ENCODE peak calls at places on chromosomes 5 and 9, in six cellular contexts. One of them, this sample, is unnamed. For H3K27me3, the result is how much of the 10 kb centered on the place peaks cover.

GRCh38 chr5:88391116-88391515 is 122.5 kb upstream of the TMEM161B start:
- DNase-seq in DND-41: no peak
- DNase-seq in spleen: no peak
- DNase-seq in body of pancreas: no peak
- DNase-seq in stomach: no peak
- DNase-seq in PC-9: no peak
- DNase-seq in this sample: no peak

GRCh38 chr9:36584626-36585460 is 12.1 kb downstream of the MELK start:
- DNase-seq in DND-41: no peak
- DNase-seq in spleen: no peak
- DNase-seq in body of pancreas: no peak
- DNase-seq in stomach: no peak
- DNase-seq in PC-9: peak
- DNase-seq in this sample: no peak

GRCh38 chr9:80074439-80074838 is 502.7 kb downstream of the TLE4 start:
- DNase-seq in DND-41: no peak
- DNase-seq in spleen: no peak
- DNase-seq in body of pancreas: peak
- DNase-seq in stomach: peak
- DNase-seq in PC-9: no peak
- DNase-seq in this sample: no peak

GRCh38 chr5:178244566-178244965 is 12.0 kb upstream of the PHYKPL start:
- DNase-seq in DND-41: no peak
- DNase-seq in spleen: no peak
- DNase-seq in body of pancreas: no peak
- DNase-seq in stomach: no peak
- DNase-seq in PC-9: peak
- DNase-seq in this sample: no peak

GRCh38 chr5:33227247-33227646 is 213.5 kb upstream of the TARS1 start:
- DNase-seq in DND-41: no peak
- DNase-seq in spleen: no peak
- DNase-seq in body of pancreas: no peak
- DNase-seq in stomach: no peak
- DNase-seq in PC-9: no peak
- DNase-seq in this sample: no peak

GRCh38 chr5:173496129-173496882 is 120.1 kb downstream of the BOD1 start:
- DNase-seq in DND-41: no peak
- DNase-seq in spleen: no peak
- DNase-seq in body of pancreas: peak
- DNase-seq in stomach: peak
- DNase-seq in PC-9: no peak
- DNase-seq in this sample: no peak

GRCh38 chr5:75510836-75511434 is 494 bp downstream of the CERT1 start:
- DNase-seq in DND-41: peak
- DNase-seq in spleen: peak
- DNase-seq in body of pancreas: peak
- DNase-seq in stomach: no peak
- DNase-seq in PC-9: no peak
- DNase-seq in this sample: no peak

GRCh38 chr5:1910081-1910760 is 27.5 kb upstream of the IRX4 start:
- DNase-seq in DND-41: no peak
- DNase-seq in spleen: peak
- DNase-seq in body of pancreas: no peak
- DNase-seq in stomach: no peak
- DNase-seq in PC-9: no peak
- DNase-seq in this sample: no peak

GRCh38 chr9:124205686-124206352 is 51.9 kb upstream of the NEK6 start:
- DNase-seq in DND-41: no peak
- DNase-seq in spleen: no peak
- DNase-seq in body of pancreas: no peak
- DNase-seq in stomach: no peak
- DNase-seq in PC-9: no peak
- DNase-seq in this sample: no peak

GRCh38 chr5:143197260-143197656 is 206.2 kb downstream of the NR3C1 start:
- DNase-seq in DND-41: no peak
- DNase-seq in spleen: no peak
- DNase-seq in body of pancreas: no peak
- DNase-seq in stomach: no peak
- DNase-seq in PC-9: no peak
- DNase-seq in this sample: no peak

GRCh38 chr9:94150279-94150828 is 66.1 kb downstream of the PTPDC1 start:
- DNase-seq in DND-41: no peak
- DNase-seq in spleen: no peak
- DNase-seq in body of pancreas: no peak
- DNase-seq in stomach: no peak
- DNase-seq in PC-9: no peak
- DNase-seq in this sample: no peak

GRCh38 chr5:25850581-25850980 is 1187.8 kb downstream of the CDH9 start:
- DNase-seq in DND-41: no peak
- DNase-seq in spleen: no peak
- DNase-seq in body of pancreas: no peak
- DNase-seq in stomach: no peak
- DNase-seq in PC-9: no peak
- DNase-seq in this sample: no peak

GRCh38 chr5:131661931-131662330 is 26.9 kb upstream of the RAPGEF6 start:
- DNase-seq in DND-41: no peak
- DNase-seq in spleen: no peak
- DNase-seq in body of pancreas: no peak
- DNase-seq in stomach: no peak
- DNase-seq in PC-9: no peak
- DNase-seq in this sample: no peak

GRCh38 chr5:60410427-60410826 is 289.5 kb downstream of the DEPDC1B start:
- DNase-seq in DND-41: no peak
- DNase-seq in spleen: no peak
- DNase-seq in body of pancreas: no peak
- DNase-seq in stomach: no peak
- DNase-seq in PC-9: no peak
- DNase-seq in this sample: no peak

GRCh38 chr5:15968994-15969393 is 210.6 kb downstream of the MARCHF11 start:
- DNase-seq in DND-41: no peak
- DNase-seq in spleen: no peak
- DNase-seq in body of pancreas: no peak
- DNase-seq in stomach: no peak
- DNase-seq in PC-9: no peak
- DNase-seq in this sample: no peak

GRCh38 chr5:150286820-150287219 is 2.8 kb downstream of the CAMK2A start:
- DNase-seq in DND-41: peak
- DNase-seq in spleen: peak
- DNase-seq in body of pancreas: peak
- DNase-seq in stomach: no peak
- DNase-seq in PC-9: peak
- DNase-seq in this sample: no peak

GRCh38 chr5:124262443-124262842 is 484.0 kb downstream of the ZNF608 start:
- DNase-seq in DND-41: no peak
- DNase-seq in spleen: no peak
- DNase-seq in body of pancreas: no peak
- DNase-seq in stomach: no peak
- DNase-seq in PC-9: no peak
- DNase-seq in this sample: no peak

GRCh38 chr5:98877600-98877999 is 51.2 kb downstream of the CHD1 start:
- DNase-seq in DND-41: no peak
- DNase-seq in spleen: no peak
- DNase-seq in body of pancreas: no peak
- DNase-seq in stomach: no peak
- DNase-seq in PC-9: no peak
- DNase-seq in this sample: no peak

GRCh38 chr5:159402328-159402727 is 72.0 kb upstream of the IL12B start:
- DNase-seq in DND-41: no peak
- DNase-seq in spleen: no peak
- DNase-seq in body of pancreas: peak
- DNase-seq in stomach: no peak
- DNase-seq in PC-9: no peak
- DNase-seq in this sample: no peak

GRCh38 chr9:92609142-92609500 is 60.8 kb downstream of the IPPK start:
- DNase-seq in DND-41: no peak
- DNase-seq in spleen: no peak
- DNase-seq in body of pancreas: no peak
- DNase-seq in stomach: no peak
- DNase-seq in PC-9: no peak
- DNase-seq in this sample: no peak

GRCh38 chr5:458547-459353 is 15.8 kb downstream of the EXOC3 start:
- DNase-seq in DND-41: no peak
- DNase-seq in spleen: peak
- DNase-seq in body of pancreas: peak
- DNase-seq in stomach: no peak
- DNase-seq in PC-9: peak
- DNase-seq in this sample: no peak

GRCh38 chr9:100720922-100721321 is 143.0 kb downstream of the CAVIN4 start:
- DNase-seq in DND-41: no peak
- DNase-seq in spleen: no peak
- DNase-seq in body of pancreas: no peak
- DNase-seq in stomach: no peak
- DNase-seq in PC-9: no peak
- DNase-seq in this sample: no peak

GRCh38 chr5:172700686-172701324 is 59.7 kb downstream of the NEURL1B start:
- DNase-seq in DND-41: no peak
- DNase-seq in spleen: peak
- DNase-seq in body of pancreas: no peak
- DNase-seq in stomach: no peak
- DNase-seq in PC-9: peak
- DNase-seq in this sample: no peak

GRCh38 chr9:122904823-122905710 is at the start of gene RC3H2:
- DNase-seq in DND-41: peak
- DNase-seq in spleen: peak
- DNase-seq in body of pancreas: peak
- DNase-seq in stomach: peak
- DNase-seq in PC-9: peak
- DNase-seq in this sample: peak

DNA sequence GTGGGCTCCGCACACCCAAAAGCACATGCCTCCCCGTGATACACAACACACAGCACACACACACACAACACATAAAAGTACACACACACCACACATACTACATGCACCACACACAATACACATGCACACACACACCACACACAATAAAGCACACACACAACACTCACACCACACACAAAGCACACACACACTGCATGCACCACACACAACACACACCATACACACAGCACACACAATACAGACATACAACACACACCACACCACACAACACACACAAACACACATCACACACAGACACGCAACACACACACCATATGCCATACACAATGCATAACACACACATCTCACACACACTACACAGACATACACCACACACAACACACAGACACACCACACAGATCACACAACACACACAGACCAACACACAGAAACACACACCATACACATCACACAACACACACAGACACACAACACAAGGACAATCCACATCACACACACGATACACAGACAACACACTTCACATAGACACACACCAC is 3.4 kb upstream of the CCDC187 start:
- DNase-seq in DND-41: no peak
- DNase-seq in spleen: no peak
- DNase-seq in body of pancreas: no peak
- DNase-seq in stomach: no peak
- DNase-seq in PC-9: no peak
- DNase-seq in this sample: no peak
- H3K27me3 ChIP-seq in DND-41: under half
- H3K27me3 ChIP-seq in spleen: under half
- H3K27me3 ChIP-seq in body of pancreas: under half
- H3K27me3 ChIP-seq in stomach: under half
- H3K27me3 ChIP-seq in PC-9: under half
- H3K27me3 ChIP-seq in this sample: under half

GRCh38 chr9:138024831-138025291 is 147.3 kb downstream of the CACNA1B start:
- DNase-seq in DND-41: no peak
- DNase-seq in spleen: peak
- DNase-seq in body of pancreas: no peak
- DNase-seq in stomach: peak
- DNase-seq in PC-9: no peak
- DNase-seq in this sample: no peak
- H3K27me3 ChIP-seq in DND-41: under half
- H3K27me3 ChIP-seq in spleen: under half
- H3K27me3 ChIP-seq in body of pancreas: under half
- H3K27me3 ChIP-seq in stomach: under half
- H3K27me3 ChIP-seq in PC-9: under half
- H3K27me3 ChIP-seq in this sample: under half

DNA sequence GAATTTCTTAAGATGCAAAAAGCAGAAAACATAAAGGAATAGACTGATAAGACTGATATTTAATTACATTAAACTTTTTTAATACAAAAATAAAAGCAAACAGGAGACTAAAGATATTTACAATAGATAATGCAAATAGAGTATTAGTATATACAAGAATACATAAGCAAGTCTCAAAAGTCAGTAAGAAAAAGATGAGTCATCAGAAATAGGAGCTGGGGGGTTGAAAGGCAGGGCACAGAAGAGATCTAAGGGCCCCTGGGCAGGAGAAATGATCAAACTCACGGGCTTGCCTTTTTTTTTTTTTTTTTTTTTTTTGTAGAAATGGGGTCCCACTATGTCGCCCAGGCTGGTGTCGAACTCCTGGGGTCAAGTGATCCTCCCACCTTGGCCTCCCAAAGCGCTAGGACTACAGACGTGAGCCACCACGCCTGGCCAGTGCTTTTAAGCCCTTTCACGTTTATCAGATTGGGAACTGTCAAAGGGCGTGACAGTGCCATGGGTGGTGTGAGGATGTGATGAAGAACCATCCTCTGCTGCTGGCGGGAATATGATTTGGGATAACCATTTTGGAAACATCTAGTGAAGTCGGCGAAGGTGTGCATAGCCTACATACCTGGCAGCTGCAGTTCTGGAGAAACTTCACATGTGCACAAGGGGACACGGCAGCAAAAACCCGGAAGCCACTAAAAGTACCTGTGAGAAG is 126.1 kb downstream of the CACNA1B start:
- DNase-seq in DND-41: no peak
- DNase-seq in spleen: no peak
- DNase-seq in body of pancreas: no peak
- DNase-seq in stomach: peak
- DNase-seq in PC-9: no peak
- DNase-seq in this sample: no peak
- H3K27me3 ChIP-seq in DND-41: under half
- H3K27me3 ChIP-seq in spleen: under half
- H3K27me3 ChIP-seq in body of pancreas: under half
- H3K27me3 ChIP-seq in stomach: under half
- H3K27me3 ChIP-seq in PC-9: half or more
- H3K27me3 ChIP-seq in this sample: under half

DNA sequence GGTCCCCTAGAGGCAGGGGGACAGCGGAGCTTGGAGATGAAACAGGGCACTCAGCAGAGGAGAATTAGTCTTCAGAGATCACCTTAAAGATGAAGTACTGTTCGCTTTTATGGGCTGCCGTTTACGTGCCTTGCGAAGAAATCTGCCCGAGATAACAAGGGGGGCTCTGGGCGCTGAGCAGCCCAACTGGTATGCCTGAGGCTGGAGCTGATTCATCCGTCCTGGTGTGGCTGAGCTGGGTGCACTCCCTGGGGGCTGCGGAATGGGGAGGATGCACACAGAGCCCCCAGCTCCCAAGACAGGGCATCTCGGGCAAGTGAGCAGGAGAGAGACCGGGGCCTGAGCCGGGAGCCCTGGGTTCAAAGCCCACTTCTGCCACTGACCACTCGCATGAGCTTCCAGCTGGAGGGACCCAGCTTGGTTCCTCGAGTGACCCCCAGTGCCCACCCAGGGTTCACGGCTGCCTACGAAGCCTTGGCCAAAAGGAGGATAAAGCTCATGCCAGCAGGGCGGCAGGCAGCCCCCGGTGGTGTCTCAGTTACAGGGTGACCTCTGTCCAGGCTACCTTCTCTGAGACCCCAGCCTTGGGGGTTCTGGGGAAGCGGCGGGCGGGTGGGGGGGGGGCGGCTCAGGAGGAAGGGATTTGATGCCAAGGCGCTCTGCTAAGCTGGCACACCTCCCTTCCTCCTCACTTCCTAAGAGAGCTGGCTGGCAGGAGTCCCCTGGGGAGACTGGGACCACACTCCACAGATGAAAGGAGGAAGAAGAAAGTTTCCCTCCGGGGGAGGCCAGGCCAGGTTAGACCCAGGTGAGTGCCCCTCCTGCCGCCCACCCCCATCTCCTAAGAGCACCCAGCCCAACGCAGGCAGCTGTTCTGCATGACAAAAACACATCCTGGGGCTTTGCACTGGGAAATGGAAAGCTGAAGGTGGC is 5.7 kb downstream of the FIBCD1 start:
- DNase-seq in DND-41: no peak
- DNase-seq in spleen: no peak
- DNase-seq in body of pancreas: no peak
- DNase-seq in stomach: no peak
- DNase-seq in PC-9: peak
- DNase-seq in this sample: no peak
- H3K27me3 ChIP-seq in DND-41: under half
- H3K27me3 ChIP-seq in spleen: half or more
- H3K27me3 ChIP-seq in body of pancreas: under half
- H3K27me3 ChIP-seq in stomach: under half
- H3K27me3 ChIP-seq in PC-9: under half
- H3K27me3 ChIP-seq in this sample: under half

This sample was measured in CD8-positive, alpha-beta T cell.